ENCODE peak calls at places on chromosomes 6 and 20, in seven cellular contexts. O, A, N, S, M, J and X are unnamed samples.

GRCh38 chr6:20364327-20364726 is 37.4 kb upstream of the E2F3 start:
- DNase-seq in J (no peak), S (no peak), N (no peak), M (no peak), A (no peak), O (no peak), X (no peak)

GRCh38 chr6:130885392-130886192 is 58.4 kb downstream of the SMLR1 start:
- DNase-seq in A (peak), S (peak), J (peak), N (peak), M (peak), O (no peak), X (no peak)

GRCh38 chr6:166008441-166009369 is 158.9 kb downstream of the TBXT start:
- DNase-seq in S (peak), J (no peak), N (no peak), M (no peak), A (no peak), O (no peak), X (no peak)

GRCh38 chr6:125307964-125308615 is 6.3 kb upstream of the HDDC2 start:
- DNase-seq in O (no peak), J (no peak), N (no peak), S (no peak), M (peak), A (no peak), X (no peak)

GRCh38 chr6:89951574-89952360 is 57.5 kb downstream of the GJA10 start:
- DNase-seq in S (peak), N (no peak), J (no peak), A (no peak), O (no peak), M (peak), X (no peak)

GRCh38 chr6:157550114-157550989 is 169.4 kb downstream of the ZDHHC14 start:
- DNase-seq in M (no peak), J (no peak), O (no peak), A (no peak), N (no peak), S (no peak), X (no peak)

GRCh38 chr6:42314571-42314950 is 96.9 kb upstream of the MRPS10 start:
- DNase-seq in M (no peak), S (no peak), N (no peak), A (no peak), O (no peak), J (no peak), X (no peak)

GRCh38 chr20:24382330-24382729 is 87.1 kb upstream of the SYNDIG1 start:
- DNase-seq in A (no peak), M (no peak), N (no peak), O (no peak), S (peak), J (no peak), X (no peak)

GRCh38 chr20:9574182-9574581 is 59.8 kb downstream of the LAMP5 start:
- DNase-seq in J (no peak), N (no peak), S (no peak), M (no peak), O (no peak), A (no peak), X (no peak)

GRCh38 chr20:34663213-34663943 is 13.5 kb downstream of the PIGU start:
- DNase-seq in J (no peak), O (no peak), N (no peak), M (peak), S (no peak), A (no peak), X (no peak)

GRCh38 chr20:1005452-1006027 is 3.4 kb upstream of the RSPO4 start:
- DNase-seq in J (no peak), O (no peak), A (peak), N (peak), M (no peak), S (no peak), X (no peak)

GRCh38 chr20:52438326-52438963 is 246.9 kb upstream of the ZFP64 start:
- DNase-seq in M (no peak), S (no peak), J (no peak), A (no peak), N (no peak), O (no peak), X (no peak)

GRCh38 chr6:108608453-108609275 is 47.9 kb downstream of the FOXO3 start:
- DNase-seq in S (no peak), A (no peak), M (no peak), J (no peak), N (no peak), O (no peak), X (no peak)

GRCh38 chr6:57313711-57314471 is 3.5 kb upstream of the PRIM2 start:
- DNase-seq in N (no peak), A (no peak), M (no peak), S (peak), O (no peak), J (no peak), X (no peak)

GRCh38 chr20:14313621-14314020 is 23.8 kb downstream of the FLRT3 start:
- DNase-seq in O (no peak), A (no peak), N (no peak), S (no peak), J (no peak), M (no peak), X (no peak)

GRCh38 chr6:41441598-41442205 is 104.5 kb upstream of the FOXP4 start:
- DNase-seq in A (no peak), S (no peak), J (no peak), N (no peak), O (no peak), M (no peak), X (no peak)

GRCh38 chr6:99739526-99739925 is 132.9 kb downstream of the PRDM13 start:
- DNase-seq in A (peak), J (no peak), O (no peak), M (no peak), N (no peak), S (no peak), X (no peak)

GRCh38 chr6:11811644-11812264 is 33.2 kb upstream of the ADTRP start:
- DNase-seq in J (no peak), A (no peak), S (no peak), O (no peak), M (no peak), N (no peak), X (no peak)

GRCh38 chr6:85425997-85426396 is 23.9 kb upstream of the NT5E start:
- DNase-seq in O (no peak), A (no peak), M (no peak), J (no peak), S (no peak), N (no peak), X (no peak)

GRCh38 chr20:49821850-49822249 is 9.2 kb downstream of the SLC9A8 start:
- DNase-seq in A (no peak), O (no peak), J (no peak), S (peak), N (no peak), M (no peak), X (no peak)

GRCh38 chr6:105936972-105937371 is 149.2 kb upstream of the PRDM1 start:
- DNase-seq in J (no peak), A (no peak), O (no peak), N (no peak), M (no peak), S (no peak), X (no peak)

GRCh38 chr6:150584596-150584995 is 15.1 kb upstream of the PLEKHG1 start:
- DNase-seq in J (no peak), A (no peak), M (no peak), N (no peak), O (no peak), S (no peak), X (no peak)

GRCh38 chr6:129675669-129676472 is 34.1 kb downstream of the ARHGAP18 start:
- DNase-seq in J (no peak), O (no peak), S (no peak), N (no peak), A (no peak), M (no peak), X (no peak)

GRCh38 chr6:39576556-39577303 is 148.5 kb downstream of the KIF6 start:
- DNase-seq in N (no peak), O (no peak), M (no peak), A (no peak), S (no peak), J (no peak), X (no peak)

GRCh38 chr20:44648579-44648978 is 2.9 kb downstream of the ADA start:
- DNase-seq in N (no peak), O (no peak), S (no peak), J (no peak), M (no peak), A (no peak), X (no peak)

GRCh38 chr6:18121580-18122127 is 823 bp downstream of the NHLRC1 start:
- DNase-seq in M (no peak), O (no peak), S (no peak), N (no peak), A (no peak), J (no peak), X (no peak)

GRCh38 chr6:157535354-157536217 is 154.6 kb downstream of the ZDHHC14 start:
- DNase-seq in S (peak), N (no peak), A (no peak), M (no peak), O (no peak), J (peak), X (no peak)

GRCh38 chr6:113411006-113411405 is 446.1 kb upstream of the MARCKS start:
- DNase-seq in O (no peak), N (no peak), M (no peak), S (no peak), J (no peak), A (no peak), X (no peak)

GRCh38 chr6:90155114-90155513 is 141.5 kb downstream of the BACH2 start:
- DNase-seq in N (no peak), S (no peak), M (no peak), O (no peak), A (no peak), J (no peak), X (no peak)

GRCh38 chr20:64065973-64066341 is 3.0 kb downstream of the TCEA2 start:
- DNase-seq in M (no peak), N (no peak), J (peak), A (no peak), S (peak), O (no peak), X (no peak)

GRCh38 chr6:150588862-150589499 is 10.7 kb upstream of the PLEKHG1 start:
- DNase-seq in J (no peak), S (no peak), A (peak), M (peak), O (no peak), N (no peak), X (no peak)

GRCh38 chr6:2713473-2714358 is 37.0 kb downstream of the MYLK4 start:
- DNase-seq in A (no peak), M (no peak), J (no peak), O (no peak), S (peak), N (no peak), X (no peak)